ENCODE peak calls at places on chromosomes 6 and 20, in four cellular contexts. D is NCI-H460, H is T-helper 17 cell, K is NCI-H774. R is an unnamed sample.
A peak's percentile ranks its signal among the peaks of the same experiment; 100 is the strongest.

GRCh38 chr20:18188446-18188845 is 50.8 kb downstream of the KAT14 start:
- DNase-seq in D (no peak), H (no peak), K (no peak), R (no peak)

GRCh38 chr6:13990830-13991229 is 66.1 kb downstream of the RNF182 start:
- DNase-seq in D (no peak), H (no peak), K (no peak), R (no peak)

GRCh38 chr6:158283304-158284005 is 28.8 kb upstream of the TULP4 start:
- DNase-seq in D (no peak), H (no peak), K (no peak), R (peak; percentile 25)

GRCh38 chr20:63734946-63735858 is 1.3 kb upstream of the LIME1 start:
- DNase-seq in D (no peak), H (no peak), K (no peak), R (no peak)

GRCh38 chr20:41632896-41633295 is 14.7 kb upstream of the CHD6 start:
- DNase-seq in D (no peak), H (no peak), K (no peak), R (no peak)

GRCh38 chr6:135233676-135234491 is 52.8 kb downstream of the MYB start:
- DNase-seq in D (no peak), H (no peak), K (peak; percentile 44), R (no peak)

GRCh38 chr6:127951172-127951995 is 50.5 kb upstream of the THEMIS start:
- DNase-seq in D (no peak), H (no peak), K (no peak), R (peak; percentile 80)

GRCh38 chr6:10730254-10730653 is 7.4 kb downstream of the TMEM14C start:
- DNase-seq in D (no peak), H (no peak), K (no peak), R (no peak)

GRCh38 chr20:48843125-48843806 is 15.5 kb upstream of the PREX1 start:
- DNase-seq in D (no peak), H (no peak), K (no peak), R (no peak)

GRCh38 chr20:51583073-51583472 is 40.6 kb upstream of the NFATC2 start:
- DNase-seq in D (no peak), H (no peak), K (no peak), R (no peak)

GRCh38 chr20:57548177-57549058 is 12.5 kb upstream of the PCK1 start:
- DNase-seq in D (no peak), H (no peak), K (no peak), R (no peak)

GRCh38 chr20:17616480-17617211 is 46.8 kb downstream of the DSTN start:
- DNase-seq in D (no peak), H (peak; percentile 3), K (no peak), R (peak; percentile 10)

GRCh38 chr20:47453167-47453782 is 48.4 kb upstream of the NCOA3 start:
- DNase-seq in D (peak; percentile 58), H (no peak), K (no peak), R (no peak)

GRCh38 chr20:45095753-45096371 is 5.1 kb downstream of the KCNS1 start:
- DNase-seq in D (peak; percentile 54), H (peak; percentile 22), K (no peak), R (peak; percentile 39)

GRCh38 chr20:47735412-47736400 is 49.6 kb downstream of the SULF2 start:
- DNase-seq in D (peak; percentile 39), H (no peak), K (no peak), R (no peak)

GRCh38 chr20:3696200-3696599 is 14.4 kb upstream of the ADAM33 start:
- DNase-seq in D (no peak), H (no peak), K (no peak), R (no peak)

GRCh38 chr20:22403860-22404608 is 180.3 kb downstream of the FOXA2 start:
- DNase-seq in D (no peak), H (no peak), K (peak; percentile 23), R (no peak)

GRCh38 chr6:13177617-13178506 is 150.5 kb downstream of the TBC1D7 start:
- DNase-seq in D (no peak), H (no peak), K (no peak), R (no peak)

GRCh38 chr20:43138061-43138860 is 51.4 kb downstream of the PTPRT start:
- DNase-seq in D (no peak), H (no peak), K (no peak), R (no peak)

GRCh38 chr6:125406771-125407170 is 105.0 kb upstream of the HDDC2 start:
- DNase-seq in D (no peak), H (no peak), K (no peak), R (no peak)

GRCh38 chr20:44748005-44748370 is 2.3 kb downstream of the KCNK15 start:
- DNase-seq in D (no peak), H (no peak), K (no peak), R (no peak)

GRCh38 chr6:36692861-36693702 is 4.5 kb upstream of the RAB44 start:
- DNase-seq in D (no peak), H (no peak), K (no peak), R (no peak)

GRCh38 chr20:48760403-48760889 is 67.4 kb downstream of the PREX1 start:
- DNase-seq in D (no peak), H (peak; percentile 68), K (no peak), R (peak; percentile 60)

GRCh38 chr20:41167481-41168253 is 30.3 kb downstream of the PLCG1 start:
- DNase-seq in D (no peak), H (no peak), K (no peak), R (no peak)

GRCh38 chr6:125984311-125984710 is 2.0 kb upstream of the TRMT11 start:
- DNase-seq in D (no peak), H (no peak), K (no peak), R (no peak)

GRCh38 chr6:39182604-39183003 is 46.7 kb downstream of the KCNK5 start:
- DNase-seq in D (no peak), H (no peak), K (peak; percentile 75), R (no peak)

GRCh38 chr20:42635699-42636411 is 553.9 kb downstream of the PTPRT start:
- DNase-seq in D (no peak), H (no peak), K (no peak), R (no peak)

GRCh38 chr6:22308939-22309338 is 12.1 kb upstream of the PRL start:
- DNase-seq in D (no peak), H (no peak), K (no peak), R (no peak)

GRCh38 chr20:17895641-17896246 is 72.8 kb downstream of the SNX5 start:
- DNase-seq in D (no peak), H (no peak), K (no peak), R (no peak)

GRCh38 chr6:25556516-25556915 is 95.5 kb upstream of the SCGN start:
- DNase-seq in D (peak; percentile 70), H (peak; percentile 36), K (peak; percentile 37), R (peak; percentile 37)

GRCh38 chr6:5073992-5074391 is 11.1 kb upstream of the PPP1R3G start:
- DNase-seq in D (no peak), H (no peak), K (no peak), R (no peak)

GRCh38 chr6:155656024-155656423 is 200.4 kb upstream of the NOX3 start:
- DNase-seq in D (no peak), H (no peak), K (no peak), R (no peak)

GRCh38 chr6:137519629-137520176 is 25.5 kb upstream of the OLIG3 start:
- DNase-seq in D (no peak), H (no peak), K (no peak), R (no peak)

GRCh38 chr6:111032493-111033140 is 50.8 kb downstream of the RPF2 start:
- DNase-seq in D (no peak), H (no peak), K (no peak), R (no peak)

GRCh38 chr6:163231356-163232014 is 183.0 kb upstream of the QKI start:
- DNase-seq in D (no peak), H (no peak), K (no peak), R (no peak)

GRCh38 chr20:37968726-37969401 is 64.4 kb downstream of the TTI1 start:
- DNase-seq in D (peak; percentile 15), H (no peak), K (no peak), R (no peak)

GRCh38 chr6:25717856-25718740 is 36.4 kb upstream of the SLC17A4 start:
- DNase-seq in D (peak; percentile 7), H (no peak), K (peak; percentile 36), R (no peak)

GRCh38 chr6:115668781-115669180 is 391.9 kb downstream of the FRK start:
- DNase-seq in D (no peak), H (no peak), K (no peak), R (no peak)

GRCh38 chr20:37239026-37239451 is 22.6 kb downstream of the GHRH start:
- DNase-seq in D (no peak), H (no peak), K (no peak), R (no peak)